ENCODE peak calls at places on chromosome 1, in eight cellular contexts. One of them, this sample, is unnamed.
A peak's percentile ranks its signal among the peaks of the same experiment; 100 is the strongest.

GRCh38 chr1:205719762-205720161 is 30.2 kb downstream of the NUCKS1 start:
- DNase-seq in psoas muscle: no peak
- DNase-seq in stimulated activated CD8-positive, alpha-beta memory T cell treated with anti-CD3 and anti-CD28 coated beads, Interleukin-15, amount 100 ng/mL, for 24 hours: no peak
- DNase-seq in mesendoderm: no peak
- DNase-seq in cerebellar cortex: no peak
- DNase-seq in glomerular endothelial cell: no peak
- DNase-seq in NCI-H2171 treated with DMSO at 0.1 percent for 48 hours: no peak
- DNase-seq in globus pallidus: no peak
- DNase-seq in this sample: no peak

GRCh38 chr1:232207089-232207723 is 422.7 kb downstream of the SIPA1L2 start:
- DNase-seq in psoas muscle: no peak
- DNase-seq in stimulated activated CD8-positive, alpha-beta memory T cell treated with anti-CD3 and anti-CD28 coated beads, Interleukin-15, amount 100 ng/mL, for 24 hours: no peak
- DNase-seq in mesendoderm: peak; percentile 13
- DNase-seq in cerebellar cortex: no peak
- DNase-seq in glomerular endothelial cell: no peak
- DNase-seq in NCI-H2171 treated with DMSO at 0.1 percent for 48 hours: no peak
- DNase-seq in globus pallidus: no peak
- DNase-seq in this sample: no peak

GRCh38 chr1:33122483-33123170 is 41.7 kb downstream of the AZIN2 start:
- DNase-seq in psoas muscle: no peak
- DNase-seq in stimulated activated CD8-positive, alpha-beta memory T cell treated with anti-CD3 and anti-CD28 coated beads, Interleukin-15, amount 100 ng/mL, for 24 hours: no peak
- DNase-seq in mesendoderm: no peak
- DNase-seq in cerebellar cortex: no peak
- DNase-seq in glomerular endothelial cell: no peak
- DNase-seq in NCI-H2171 treated with DMSO at 0.1 percent for 48 hours: no peak
- DNase-seq in globus pallidus: no peak
- DNase-seq in this sample: no peak

GRCh38 chr1:1777950-1778826 is at the start of gene NADK:
- DNase-seq in psoas muscle: peak; percentile 84
- DNase-seq in stimulated activated CD8-positive, alpha-beta memory T cell treated with anti-CD3 and anti-CD28 coated beads, Interleukin-15, amount 100 ng/mL, for 24 hours: peak; percentile 68
- DNase-seq in mesendoderm: peak; percentile 49
- DNase-seq in cerebellar cortex: no peak
- DNase-seq in glomerular endothelial cell: no peak
- DNase-seq in NCI-H2171 treated with DMSO at 0.1 percent for 48 hours: peak; percentile 64
- DNase-seq in globus pallidus: peak; percentile 51
- DNase-seq in this sample: peak; percentile 66

GRCh38 chr1:246564839-246565750 is 966 bp downstream of the TFB2M start:
- DNase-seq in psoas muscle: no peak
- DNase-seq in stimulated activated CD8-positive, alpha-beta memory T cell treated with anti-CD3 and anti-CD28 coated beads, Interleukin-15, amount 100 ng/mL, for 24 hours: no peak
- DNase-seq in mesendoderm: no peak
- DNase-seq in cerebellar cortex: no peak
- DNase-seq in glomerular endothelial cell: no peak
- DNase-seq in NCI-H2171 treated with DMSO at 0.1 percent for 48 hours: no peak
- DNase-seq in globus pallidus: no peak
- DNase-seq in this sample: no peak

GRCh38 chr1:199287632-199288031 is 648.8 kb downstream of the PTPRC start:
- DNase-seq in psoas muscle: no peak
- DNase-seq in stimulated activated CD8-positive, alpha-beta memory T cell treated with anti-CD3 and anti-CD28 coated beads, Interleukin-15, amount 100 ng/mL, for 24 hours: no peak
- DNase-seq in mesendoderm: no peak
- DNase-seq in cerebellar cortex: no peak
- DNase-seq in glomerular endothelial cell: no peak
- DNase-seq in NCI-H2171 treated with DMSO at 0.1 percent for 48 hours: no peak
- DNase-seq in globus pallidus: no peak
- DNase-seq in this sample: no peak

GRCh38 chr1:40239626-40240025 is 8.1 kb upstream of the TMCO2 start:
- DNase-seq in psoas muscle: no peak
- DNase-seq in stimulated activated CD8-positive, alpha-beta memory T cell treated with anti-CD3 and anti-CD28 coated beads, Interleukin-15, amount 100 ng/mL, for 24 hours: no peak
- DNase-seq in mesendoderm: no peak
- DNase-seq in cerebellar cortex: no peak
- DNase-seq in glomerular endothelial cell: no peak
- DNase-seq in NCI-H2171 treated with DMSO at 0.1 percent for 48 hours: no peak
- DNase-seq in globus pallidus: no peak
- DNase-seq in this sample: no peak

GRCh38 chr1:166910396-166910994 is 34.4 kb upstream of the TADA1 start:
- DNase-seq in psoas muscle: no peak
- DNase-seq in stimulated activated CD8-positive, alpha-beta memory T cell treated with anti-CD3 and anti-CD28 coated beads, Interleukin-15, amount 100 ng/mL, for 24 hours: no peak
- DNase-seq in mesendoderm: peak; percentile 96
- DNase-seq in cerebellar cortex: peak; percentile 81
- DNase-seq in glomerular endothelial cell: peak; percentile 77
- DNase-seq in NCI-H2171 treated with DMSO at 0.1 percent for 48 hours: peak; percentile 89
- DNase-seq in globus pallidus: peak; percentile 77
- DNase-seq in this sample: peak; percentile 51

GRCh38 chr1:151912973-151913372 is 3.7 kb upstream of the THEM4 start:
- DNase-seq in psoas muscle: no peak
- DNase-seq in stimulated activated CD8-positive, alpha-beta memory T cell treated with anti-CD3 and anti-CD28 coated beads, Interleukin-15, amount 100 ng/mL, for 24 hours: no peak
- DNase-seq in mesendoderm: no peak
- DNase-seq in cerebellar cortex: no peak
- DNase-seq in glomerular endothelial cell: no peak
- DNase-seq in NCI-H2171 treated with DMSO at 0.1 percent for 48 hours: no peak
- DNase-seq in globus pallidus: no peak
- DNase-seq in this sample: no peak

GRCh38 chr1:90727917-90728655 is 11.0 kb upstream of the BARHL2 start:
- DNase-seq in psoas muscle: no peak
- DNase-seq in stimulated activated CD8-positive, alpha-beta memory T cell treated with anti-CD3 and anti-CD28 coated beads, Interleukin-15, amount 100 ng/mL, for 24 hours: no peak
- DNase-seq in mesendoderm: no peak
- DNase-seq in cerebellar cortex: peak; percentile 34
- DNase-seq in glomerular endothelial cell: no peak
- DNase-seq in NCI-H2171 treated with DMSO at 0.1 percent for 48 hours: no peak
- DNase-seq in globus pallidus: no peak
- DNase-seq in this sample: no peak

GRCh38 chr1:173122958-173123852 is 72.5 kb upstream of the TNFSF18 start:
- DNase-seq in psoas muscle: peak; percentile 77
- DNase-seq in stimulated activated CD8-positive, alpha-beta memory T cell treated with anti-CD3 and anti-CD28 coated beads, Interleukin-15, amount 100 ng/mL, for 24 hours: no peak
- DNase-seq in mesendoderm: peak; percentile 76
- DNase-seq in cerebellar cortex: no peak
- DNase-seq in glomerular endothelial cell: no peak
- DNase-seq in NCI-H2171 treated with DMSO at 0.1 percent for 48 hours: no peak
- DNase-seq in globus pallidus: peak; percentile 59
- DNase-seq in this sample: peak; percentile 77

This sample was measured in heart left ventricle.